ENCODE peak calls at places on chromosomes 12 and 14, in nine cellular contexts. V is ovary, R is A673, F is HCT116, O is right atrium auricular region, C is mammary epithelial cell, A is IMR-90, Q is endothelial cell of umbilical vein, L is uterus. Y is an unnamed sample. For H3K36me3 and H3K4me1, the result is how much of the 10 kb centered on the place peaks cover.

GRCh38 chr12:34402228-34402898 is 380.1 kb downstream of the ALG10 start:
- DNase-seq in C (no peak), R (no peak), O (peak), A (no peak), V (peak), Q (no peak), F (no peak), L (peak), Y (peak)

GRCh38 chr12:14993537-14994266 is 20.9 kb downstream of the PDE6H start:
- DNase-seq in A (peak), Q (no peak), L (no peak), C (no peak), F (no peak), O (no peak), V (no peak), R (no peak), Y (no peak)

GRCh38 chr14:50544911-50545310 is 12.5 kb upstream of the MAP4K5 start:
- DNase-seq in O (no peak), F (no peak), Q (no peak), L (no peak), C (no peak), V (peak), R (no peak), A (no peak), Y (no peak)

GRCh38 chr14:103361868-103362267 is 23.3 kb upstream of the MARK3 start:
- DNase-seq in F (peak), A (peak), O (no peak), V (no peak), R (no peak), Q (peak), C (peak), L (no peak), Y (no peak)

GRCh38 chr14:94481468-94482131 is 5.6 kb upstream of the SERPINA9 start:
- DNase-seq in A (peak), R (no peak), Q (no peak), L (no peak), F (no peak), O (no peak), C (peak), V (no peak), Y (no peak)

GRCh38 chr12:76259660-76260389 is 88.4 kb downstream of the BBS10 start:
- DNase-seq in R (peak), F (no peak), Q (peak), O (no peak), A (peak), L (no peak), C (peak), V (no peak), Y (no peak)

GRCh38 chr14:64298773-64299172 is 4.6 kb upstream of the ESR2 start:
- DNase-seq in F (no peak), Q (no peak), R (no peak), A (no peak), C (no peak), O (no peak), L (no peak), V (no peak), Y (no peak)

GRCh38 chr12:52063986-52064649 is 5.7 kb upstream of the ATG101 start:
- DNase-seq in Q (peak), C (no peak), R (no peak), L (no peak), O (peak), F (no peak), A (peak), V (peak), Y (peak)

GRCh38 chr14:68790656-68791077 is 2.2 kb downstream of the ZFP36L1 start:
- DNase-seq in A (no peak), F (no peak), Q (peak), O (peak), L (peak), V (no peak), C (peak), R (no peak), Y (no peak)

GRCh38 chr12:108214486-108214885 is 85.4 kb downstream of the WSCD2 start:
- DNase-seq in O (no peak), L (no peak), A (peak), Q (peak), R (peak), C (no peak), V (no peak), F (no peak), Y (no peak)

GRCh38 chr12:66247741-66248140 is 54.6 kb upstream of the HELB start:
- DNase-seq in C (no peak), A (no peak), O (no peak), R (no peak), V (no peak), F (no peak), Q (no peak), L (no peak), Y (no peak)

GRCh38 chr12:100329800-100330199 is 27.1 kb upstream of the SLC17A8 start:
- DNase-seq in F (no peak), O (no peak), Q (no peak), C (no peak), R (no peak), V (no peak), A (no peak), L (no peak), Y (no peak)

GRCh38 chr12:89389755-89390661 is 37.7 kb upstream of the DUSP6 start:
- DNase-seq in V (no peak), F (no peak), L (peak), C (no peak), A (peak), R (peak), Q (peak), O (no peak), Y (no peak)

GRCh38 chr12:106897082-106897481 is 58.6 kb upstream of the TMEM263 start:
- DNase-seq in F (peak), L (no peak), V (no peak), R (peak), O (no peak), C (no peak), Q (peak), A (peak), Y (no peak)

GRCh38 chr12:3315201-3315661 is 175.8 kb upstream of the PRMT8 start:
- DNase-seq in Q (peak), V (peak), C (peak), F (no peak), L (peak), R (no peak), A (peak), O (peak), Y (no peak)

GRCh38 chr14:83356080-83356479 is 1822.4 kb upstream of the SEL1L start:
- DNase-seq in F (no peak), V (no peak), O (no peak), Q (no peak), R (no peak), L (no peak), C (no peak), A (no peak), Y (no peak)

GRCh38 chr14:69363055-69363454 is 35.0 kb downstream of the ERH start:
- DNase-seq in Q (no peak), R (no peak), A (peak), L (no peak), C (no peak), V (no peak), F (no peak), O (no peak), Y (no peak)

GRCh38 chr12:49671051-49671765 is 36.0 kb downstream of the FMNL3 start:
- DNase-seq in F (no peak), R (no peak), L (no peak), A (no peak), V (no peak), O (no peak), Q (peak), C (no peak), Y (no peak)

GRCh38 chr12:113399490-113399889 is 4.2 kb downstream of the SDS start:
- DNase-seq in V (no peak), O (no peak), R (no peak), F (no peak), L (no peak), Q (no peak), C (no peak), A (no peak), Y (no peak)

GRCh38 chr12:83461326-83461985 is 774.8 kb downstream of the TMTC2 start:
- DNase-seq in O (no peak), R (no peak), C (no peak), A (no peak), Q (no peak), V (no peak), F (no peak), L (no peak), Y (no peak)

GRCh38 chr12:120554658-120555057 is 20.5 kb downstream of the RNF10 start:
- DNase-seq in R (no peak), O (no peak), A (no peak), V (no peak), Q (no peak), C (no peak), F (no peak), L (no peak), Y (no peak)

GRCh38 chr12:70638639-70639349 is 1.6 kb upstream of the PTPRB start:
- DNase-seq in F (no peak), Q (peak), V (no peak), L (no peak), C (peak), R (no peak), O (no peak), A (no peak), Y (no peak)

GRCh38 chr12:104249017-104249416 is 33.4 kb downstream of the TXNRD1 start:
- DNase-seq in L (no peak), A (no peak), R (no peak), C (no peak), F (no peak), V (no peak), O (no peak), Q (no peak), Y (no peak)

GRCh38 chr14:21097616-21098133 is 780 bp downstream of the ZNF219 start:
- DNase-seq in V (peak), C (no peak), O (no peak), A (no peak), L (no peak), R (peak), F (no peak), Q (no peak), Y (no peak)

GRCh38 chr14:47619397-47619796 is 56.0 kb downstream of the MDGA2 start:
- DNase-seq in V (no peak), O (no peak), L (no peak), R (no peak), Q (no peak), C (no peak), A (no peak), F (no peak), Y (no peak)

GRCh38 chr12:27696293-27696652 is at the start of gene REP15:
- DNase-seq in C (no peak), L (no peak), A (no peak), V (no peak), O (no peak), R (no peak), Q (no peak), F (no peak), Y (no peak)

GRCh38 chr12:52279683-52280318 is 5.4 kb downstream of the KRT86 start:
- DNase-seq in Q (no peak), L (no peak), V (no peak), F (no peak), A (peak), O (no peak), R (no peak), C (no peak), Y (peak)

GRCh38 chr12:123923927-123924326 is 48.7 kb downstream of the CCDC92 start:
- DNase-seq in C (no peak), R (no peak), O (no peak), F (no peak), Q (no peak), V (no peak), A (no peak), L (no peak), Y (no peak)

GRCh38 chr14:55556929-55557623 is 22.9 kb upstream of the KTN1 start:
- DNase-seq in C (peak), F (peak), L (peak), R (peak), O (peak), V (no peak), Q (peak), A (peak), Y (peak)

GRCh38 chr14:103108749-103109207 is 14.3 kb downstream of the EXOC3L4 start:
- DNase-seq in R (no peak), A (peak), F (no peak), Q (no peak), C (no peak), V (no peak), O (no peak), L (peak), Y (no peak)

GRCh38 chr12:88219861-88220260 is 77.8 kb downstream of the TMTC3 start:
- DNase-seq in O (no peak), Q (no peak), C (no peak), R (no peak), A (no peak), L (no peak), V (no peak), F (no peak), Y (no peak)

GRCh38 chr12:234891-235415 is 21.0 kb upstream of the SLC6A12 start:
- DNase-seq in C (no peak), L (no peak), Q (no peak), A (no peak), V (no peak), F (no peak), O (no peak), R (no peak), Y (peak)

GRCh38 chr12:124372831-124373230 is 77.9 kb downstream of the RFLNA start:
- DNase-seq in V (no peak), F (no peak), L (no peak), Q (no peak), R (no peak), A (no peak), C (no peak), O (no peak), Y (no peak)

GRCh38 chr12:102694913-102695312 is 214.6 kb upstream of the IGF1 start:
- DNase-seq in F (no peak), O (no peak), R (no peak), A (no peak), L (no peak), V (no peak), Q (no peak), C (no peak), Y (no peak)
- TF ChIP-seq CTCF in F (no peak), O (no peak), R (no peak), A (no peak), L (no peak), V (no peak), Q (no peak), C (no peak), Y (no peak)

GRCh38 chr12:130571734-130572133 is 144.4 kb downstream of the RIMBP2 start:
- DNase-seq in Q (no peak), O (no peak), A (no peak), C (no peak), F (no peak), V (no peak), L (no peak), R (no peak), Y (no peak)
- H3K36me3 ChIP-seq in Q (under half), O (under half), A (under half), C (under half), F (under half), V (under half), L (under half), R (under half), Y (under half)

GRCh38 chr14:73462815-73463214 is 4.5 kb upstream of the NUMB start:
- DNase-seq in R (no peak), C (no peak), Q (peak), F (no peak), A (no peak), L (no peak), V (no peak), O (peak), Y (no peak)
- H3K4me1 ChIP-seq in R (under half), C (half or more), Q (half or more), F (under half), A (under half), L (under half), V (under half), O (under half), Y (under half)

DNA sequence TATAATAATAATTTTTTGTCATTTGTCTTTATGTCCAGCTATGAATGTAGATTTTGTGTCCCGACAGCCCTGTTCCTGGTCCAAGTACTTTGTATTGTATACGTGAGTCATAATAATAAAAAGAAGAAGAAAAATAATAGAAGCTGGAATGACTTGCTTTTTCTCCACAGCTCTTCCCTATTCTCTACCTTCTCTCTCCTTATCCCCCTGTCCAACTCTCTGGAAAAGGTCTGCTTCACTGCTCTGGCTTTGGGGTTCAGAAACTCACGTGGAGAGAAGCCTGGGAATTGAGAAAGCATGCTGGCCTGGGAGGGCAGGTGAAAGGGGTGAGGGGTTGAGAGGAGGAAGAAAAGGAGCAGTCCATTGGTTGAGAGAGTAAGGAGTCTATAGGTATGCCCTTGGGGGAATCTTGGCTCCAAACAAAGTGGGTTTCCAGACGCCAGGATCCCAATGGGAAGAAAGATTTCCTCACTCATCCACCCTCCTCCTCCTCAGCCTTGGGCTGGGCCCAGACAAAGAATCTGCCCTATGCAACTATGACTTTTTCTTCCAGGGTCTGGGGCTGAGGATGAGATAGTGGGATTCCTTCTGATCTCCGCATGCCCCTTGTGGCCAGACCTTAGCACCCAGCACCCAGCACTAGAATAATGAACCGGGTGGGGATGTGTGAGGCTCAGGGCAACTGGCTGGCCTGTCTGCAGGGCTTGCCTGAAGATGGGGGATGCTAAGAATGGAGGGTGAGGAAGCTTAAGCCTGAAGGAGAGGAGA is 4.0 kb downstream of the HOXC8 start:
- DNase-seq in V (no peak), F (no peak), O (no peak), L (no peak), Q (no peak), C (no peak), A (no peak), R (no peak), Y (no peak)
- TF ChIP-seq CTCF in V (no peak), F (no peak), O (no peak), L (no peak), Q (no peak), C (no peak), A (no peak), R (peak), Y (no peak)

GRCh38 chr14:39071096-39071495 is 31.9 kb downstream of the SEC23A start:
- DNase-seq in R (no peak), A (no peak), O (no peak), F (no peak), Q (no peak), V (no peak), L (no peak), C (no peak), Y (no peak)
- H3K36me3 ChIP-seq in R (under half), A (under half), O (half or more), F (under half), Q (under half), V (under half), L (under half), C (under half), Y (half or more)

DNA sequence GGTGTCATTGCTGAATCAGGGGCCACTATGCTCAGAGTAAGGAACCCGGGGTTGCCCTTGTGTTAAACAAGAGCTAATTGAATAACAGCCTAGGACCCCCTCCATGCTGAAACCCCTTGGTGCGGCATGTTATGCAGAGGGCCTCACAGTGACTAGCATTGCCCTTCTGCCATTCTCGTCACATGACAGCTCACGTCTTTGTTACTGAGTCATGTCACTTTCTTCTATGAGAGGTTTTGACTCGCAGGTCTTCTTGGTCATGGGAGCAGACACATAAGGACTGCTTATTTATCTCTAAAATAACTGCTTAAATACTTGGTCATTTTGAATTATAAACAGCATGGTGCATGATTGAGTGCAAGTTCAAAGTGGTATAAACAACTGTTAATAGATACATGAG is 24.9 kb downstream of the TCTN1 start:
- DNase-seq in R (no peak), F (no peak), V (no peak), O (no peak), L (no peak), C (no peak), Q (no peak), A (peak), Y (no peak)
- H3K4me1 ChIP-seq in R (half or more), F (under half), V (under half), O (under half), L (under half), C (under half), Q (under half), A (under half), Y (under half)

GRCh38 chr14:24990773-24991172 is 59.2 kb downstream of the STXBP6 start:
- DNase-seq in F (no peak), L (no peak), Q (no peak), A (no peak), O (no peak), R (no peak), C (no peak), V (no peak), Y (no peak)

GRCh38 chr14:24993631-24994030 is 56.3 kb downstream of the STXBP6 start:
- DNase-seq in V (no peak), Q (no peak), R (no peak), A (no peak), O (no peak), L (no peak), C (no peak), F (no peak), Y (no peak)

GRCh38 chr14:24991821-24992220 is 58.1 kb downstream of the STXBP6 start:
- DNase-seq in V (no peak), Q (no peak), O (no peak), A (no peak), L (no peak), C (no peak), R (no peak), F (no peak), Y (no peak)

GRCh38 chr14:24995016-24995415 is 54.9 kb downstream of the STXBP6 start:
- DNase-seq in L (no peak), O (no peak), C (no peak), F (no peak), R (no peak), A (no peak), Q (no peak), V (no peak), Y (no peak)

DNA sequence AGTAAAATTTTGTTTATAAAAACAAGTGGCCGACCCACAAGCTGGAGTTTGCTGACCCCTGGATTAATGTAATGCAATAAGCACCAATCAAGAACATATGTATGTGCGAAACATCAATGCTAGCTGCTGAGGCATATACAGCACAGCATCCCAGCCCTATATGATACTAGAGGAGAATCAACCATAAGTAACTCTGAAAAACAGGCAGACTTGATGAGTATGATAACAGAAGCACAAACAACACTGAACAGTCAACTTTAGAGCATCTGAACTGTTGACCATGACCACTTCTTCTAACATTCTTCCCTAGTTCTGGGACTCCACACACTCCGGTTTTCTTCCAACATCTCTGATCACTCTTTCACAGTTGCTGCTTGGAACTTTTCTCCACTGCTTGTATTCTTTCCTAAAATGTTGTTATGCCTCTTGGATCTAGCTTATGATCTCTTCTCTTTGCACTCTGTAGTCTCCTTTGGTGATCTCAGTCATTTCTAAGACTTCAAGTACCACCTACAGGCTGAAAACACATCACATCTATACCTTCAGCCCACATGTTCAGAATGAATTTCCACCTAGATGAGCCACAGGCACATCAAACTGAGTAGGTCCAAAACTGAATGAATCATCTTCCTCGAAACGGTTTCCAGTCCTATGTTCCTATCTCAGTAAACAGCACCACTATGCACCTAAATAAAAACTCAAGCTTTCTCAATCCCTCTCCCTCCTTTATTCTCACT is 57.2 kb downstream of the STXBP6 start:
- DNase-seq in C (no peak), Q (no peak), F (no peak), O (no peak), L (no peak), A (no peak), R (no peak), V (no peak), Y (no peak)
- TF ChIP-seq CTCF in C (no peak), Q (no peak), F (no peak), O (no peak), L (no peak), A (no peak), R (no peak), V (no peak), Y (no peak)

GRCh38 chr14:100128688-100129087 is 30.8 kb downstream of the DEGS2 start:
- DNase-seq in O (no peak), F (no peak), V (no peak), R (no peak), C (no peak), Q (no peak), L (no peak), A (no peak), Y (no peak)

GRCh38 chr14:100127853-100128455 is 31.5 kb downstream of the DEGS2 start:
- DNase-seq in L (no peak), F (no peak), Q (peak), V (no peak), A (no peak), C (no peak), R (no peak), O (no peak), Y (no peak)

GRCh38 chr14:100131181-100131580 is 28.3 kb downstream of the DEGS2 start:
- DNase-seq in V (no peak), F (no peak), O (no peak), R (no peak), A (no peak), C (no peak), Q (no peak), L (no peak), Y (no peak)

GRCh38 chr14:100130471-100130870 is 29.0 kb downstream of the DEGS2 start:
- DNase-seq in C (no peak), V (no peak), A (no peak), L (no peak), Q (no peak), O (no peak), R (no peak), F (no peak), Y (no peak)

GRCh38 chr14:100129161-100129589 is 30.3 kb downstream of the DEGS2 start:
- DNase-seq in C (no peak), V (no peak), A (peak), F (no peak), Q (peak), O (no peak), L (no peak), R (no peak), Y (no peak)
- H3K36me3 ChIP-seq in C (under half), V (under half), A (under half), F (under half), Q (under half), O (under half), L (under half), R (under half), Y (under half)

Y was measured in suprapubic skin.